ENCODE peak calls at places on chromosomes 12 and 14, in five cellular contexts. K is A673, T is BJ, Z is MM.1S, H is Panc1. Y is an unnamed sample.

GRCh38 chr12:106074361-106074705 is 64.4 kb downstream of the NUAK1 start:
- DNase-seq in T (no peak), H (no peak), K (no peak), Z (no peak), Y (no peak)

GRCh38 chr14:74299061-74299545 is 3.6 kb downstream of the ABCD4 start:
- DNase-seq in Z (no peak), T (no peak), H (no peak), K (peak), Y (no peak)

GRCh38 chr12:110199360-110200123 is 75.4 kb downstream of the IFT81 start:
- DNase-seq in K (peak), T (no peak), H (no peak), Z (peak), Y (no peak)

GRCh38 chr12:94570161-94570560 is 80.2 kb downstream of the TMCC3 start:
- DNase-seq in Z (no peak), K (no peak), H (no peak), T (no peak), Y (peak)

GRCh38 chr12:44618960-44619359 is 257.2 kb downstream of the NELL2 start:
- DNase-seq in K (no peak), T (no peak), H (no peak), Z (no peak), Y (no peak)

GRCh38 chr12:2813573-2814185 is 1.2 kb downstream of the ITFG2 start:
- DNase-seq in H (no peak), T (no peak), K (peak), Z (peak), Y (no peak)

GRCh38 chr12:24488906-24489619 is 459.8 kb downstream of the BCAT1 start:
- DNase-seq in T (no peak), Z (no peak), H (no peak), K (no peak), Y (no peak)

GRCh38 chr12:116659771-116660481 is 77.9 kb downstream of the SPRING1 start:
- DNase-seq in T (no peak), K (no peak), H (no peak), Z (no peak), Y (no peak)

GRCh38 chr14:61710853-61711817 is 15.8 kb downstream of the HIF1A start:
- DNase-seq in Z (no peak), K (no peak), H (no peak), T (no peak), Y (no peak)

GRCh38 chr12:89353823-89354629 is 1.7 kb upstream of the DUSP6 start:
- DNase-seq in K (peak), Z (peak), T (no peak), H (no peak), Y (no peak)

GRCh38 chr12:89357297-89357730 is 5.0 kb upstream of the DUSP6 start:
- DNase-seq in T (no peak), Z (no peak), H (no peak), K (no peak), Y (peak)

GRCh38 chr12:89354630-89354931 is 2.3 kb upstream of the DUSP6 start:
- DNase-seq in T (no peak), H (no peak), K (no peak), Z (peak), Y (no peak)

GRCh38 chr12:89356069-89356665 is 3.9 kb upstream of the DUSP6 start:
- DNase-seq in Z (no peak), K (no peak), T (no peak), H (no peak), Y (no peak)

GRCh38 chr12:89355243-89356068 is 3.2 kb upstream of the DUSP6 start:
- DNase-seq in T (no peak), H (no peak), Z (no peak), K (peak), Y (no peak)
- TF ChIP-seq CTCF in T (peak), H (no peak), Z (peak), K (peak), Y (peak)

DNA sequence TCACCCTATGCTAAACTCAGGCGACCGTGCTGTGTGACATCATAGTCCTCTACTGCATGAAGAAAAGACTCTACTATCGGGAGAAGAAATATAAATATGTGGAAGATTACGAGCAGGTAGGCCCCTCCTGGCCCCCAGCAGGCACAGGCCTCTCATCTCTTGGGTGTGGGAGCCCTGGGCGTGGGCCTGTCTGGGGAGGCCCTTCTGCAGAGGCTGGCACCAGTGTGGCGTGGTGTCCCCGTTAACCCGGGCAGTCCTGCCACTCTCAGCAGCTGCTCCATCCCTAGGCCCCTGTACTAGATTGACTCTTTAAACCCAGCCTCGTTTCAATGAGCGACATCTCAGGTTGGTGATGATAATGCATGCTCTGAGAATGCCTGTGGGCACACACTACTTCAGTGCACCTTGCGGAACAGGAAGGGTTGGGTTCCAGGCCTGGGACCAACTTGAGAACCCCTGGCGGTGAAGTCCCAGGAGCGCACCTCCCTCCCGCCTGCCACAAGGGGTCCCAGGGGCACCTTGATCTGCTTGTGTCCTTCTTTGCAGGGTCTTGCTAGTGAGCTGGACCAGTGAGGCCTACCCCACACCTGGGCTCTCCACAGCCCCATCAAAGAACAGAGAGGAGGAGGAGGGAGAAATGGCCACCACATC is 23.2 kb downstream of the P2RX4 start:
- DNase-seq in Z (no peak), K (no peak), T (no peak), H (no peak), Y (no peak)
- TF ChIP-seq CTCF in Z (no peak), K (no peak), T (peak), H (no peak), Y (peak)

GRCh38 chr14:68461086-68461485 is 331.8 kb downstream of the ZFP36L1 start:
- DNase-seq in H (no peak), K (no peak), T (no peak), Z (no peak), Y (no peak)

GRCh38 chr14:68463705-68464104 is 329.2 kb downstream of the ZFP36L1 start:
- DNase-seq in T (no peak), K (no peak), H (no peak), Z (no peak), Y (no peak)

GRCh38 chr14:68463299-68463698 is 329.6 kb downstream of the ZFP36L1 start:
- DNase-seq in K (no peak), T (no peak), H (no peak), Z (no peak), Y (no peak)

GRCh38 chr14:68464716-68465115 is 328.2 kb downstream of the ZFP36L1 start:
- DNase-seq in Z (no peak), T (peak), H (no peak), K (no peak), Y (peak)

GRCh38 chr14:68462683-68463082 is 330.2 kb downstream of the ZFP36L1 start:
- DNase-seq in K (no peak), Z (no peak), T (no peak), H (no peak), Y (no peak)
- TF ChIP-seq CTCF in K (no peak), Z (no peak), T (peak), H (no peak), Y (peak)

GRCh38 chr14:25833341-25834121 is 764.3 kb downstream of the NOVA1 start:
- DNase-seq in K (peak), Z (peak), H (no peak), T (no peak), Y (no peak)
- TF ChIP-seq CTCF in K (peak), Z (peak), H (peak), T (no peak), Y (peak)

GRCh38 chr12:40034156-40034555 is 71.7 kb downstream of the SLC2A13 start:
- DNase-seq in Z (no peak), K (no peak), T (no peak), H (no peak), Y (no peak)

GRCh38 chr12:40031965-40032364 is 73.9 kb downstream of the SLC2A13 start:
- DNase-seq in T (no peak), Z (no peak), K (no peak), H (no peak), Y (no peak)

GRCh38 chr12:40034712-40035111 is 71.2 kb downstream of the SLC2A13 start:
- DNase-seq in K (no peak), T (no peak), Z (no peak), H (no peak), Y (no peak)

GRCh38 chr12:40032433-40033259 is 73.2 kb downstream of the SLC2A13 start:
- DNase-seq in T (no peak), H (no peak), K (no peak), Z (no peak), Y (no peak)

GRCh38 chr12:40033260-40033649 is 72.6 kb downstream of the SLC2A13 start:
- DNase-seq in T (no peak), H (no peak), Z (peak), K (no peak), Y (no peak)
- TF ChIP-seq CTCF in T (no peak), H (no peak), Z (no peak), K (no peak), Y (no peak)

DNA sequence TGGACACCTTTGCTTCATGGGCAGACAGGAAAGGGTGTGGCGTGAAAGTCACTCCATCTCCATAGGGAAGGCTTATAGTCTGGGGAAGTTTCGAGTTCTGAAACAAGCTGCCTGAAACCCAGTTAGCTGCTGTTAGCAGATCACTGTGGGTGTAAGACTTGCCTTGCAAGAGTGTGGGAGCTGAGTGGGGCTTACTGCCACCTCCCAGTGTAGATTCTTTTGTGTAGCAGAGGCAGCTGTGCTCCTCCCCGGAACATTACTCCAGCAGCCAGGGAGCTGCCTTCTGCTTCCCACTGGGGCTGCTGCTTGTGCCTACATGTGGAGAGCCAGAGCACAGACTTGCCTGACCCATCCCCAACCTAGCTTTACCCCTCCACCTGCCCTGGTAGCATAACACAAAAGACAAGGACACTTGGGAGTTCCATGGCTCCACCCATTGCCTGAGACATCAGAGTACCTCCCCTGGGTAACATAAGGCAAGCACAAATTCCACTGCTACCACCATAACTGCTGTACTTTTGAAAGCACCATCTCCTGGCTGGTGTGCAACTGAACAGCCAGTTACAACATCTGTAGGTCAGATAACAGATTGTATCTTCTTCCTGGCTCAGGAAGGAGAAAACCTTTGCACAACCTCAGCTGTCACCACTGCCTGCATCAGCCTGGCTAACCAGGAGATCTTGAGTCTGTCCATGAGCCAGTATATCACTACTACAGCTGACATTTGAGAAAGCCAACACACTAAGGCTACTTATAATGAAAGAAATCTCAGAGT is 69.5 kb downstream of the ADAMTS20 start:
- DNase-seq in T (no peak), H (no peak), K (no peak), Z (no peak), Y (no peak)
- TF ChIP-seq CTCF in T (no peak), H (no peak), K (no peak), Z (no peak), Y (no peak)

DNA sequence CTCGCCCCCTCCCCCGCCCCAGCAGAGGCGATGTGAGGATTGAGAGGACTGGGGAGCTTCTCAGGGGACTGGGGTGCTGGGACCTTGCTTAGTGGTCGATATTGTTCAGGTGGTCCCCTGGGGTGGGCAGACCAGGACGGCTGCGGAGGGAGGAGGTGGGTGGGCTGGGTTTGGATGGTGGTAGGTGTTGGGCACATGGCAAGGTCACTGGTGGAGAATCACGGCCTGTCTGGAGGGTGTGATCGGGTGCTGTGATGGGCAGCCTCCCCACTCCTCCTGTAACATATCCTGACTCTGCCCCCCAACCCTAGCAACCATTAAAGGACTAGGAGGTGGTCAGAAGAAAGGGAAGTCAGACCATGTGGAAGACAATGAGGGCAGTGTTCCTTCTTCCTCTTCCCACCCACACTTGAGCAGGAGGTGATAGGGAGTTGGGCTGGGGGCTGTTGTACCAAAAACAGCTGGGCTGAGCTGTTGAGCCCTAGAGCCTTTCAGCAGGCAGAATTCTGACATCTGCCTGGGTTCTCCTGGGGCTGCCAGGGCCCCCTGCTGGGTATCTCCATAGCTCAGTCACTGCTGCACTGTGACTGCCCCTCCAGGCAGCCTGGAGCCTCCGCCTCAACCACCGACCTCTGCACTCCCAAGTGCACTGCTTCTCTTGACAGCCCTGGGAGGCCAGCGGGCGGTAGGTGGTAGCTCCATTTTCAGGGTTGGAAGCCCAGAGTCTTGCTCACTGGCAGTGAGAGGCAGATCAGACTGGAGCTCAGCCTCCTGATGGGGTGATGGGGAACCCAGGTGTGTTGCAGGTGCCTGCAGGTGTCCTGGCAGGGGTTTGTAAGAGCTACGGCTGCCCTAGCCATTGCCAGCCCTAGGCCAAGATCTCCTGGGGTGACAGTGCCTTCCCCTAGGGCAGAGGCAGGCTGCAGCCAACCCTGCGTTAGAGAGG is 15.3 kb downstream of the VASH1 start:
- DNase-seq in Z (no peak), H (no peak), T (no peak), K (peak), Y (no peak)
- TF ChIP-seq CTCF in Z (no peak), H (no peak), T (no peak), K (no peak), Y (no peak)

GRCh38 chr14:22494486-22495135 is 94.4 kb downstream of the DAD1 start:
- DNase-seq in H (no peak), K (no peak), Z (no peak), T (no peak), Y (no peak)
- TF ChIP-seq CTCF in H (no peak), K (peak), Z (no peak), T (no peak), Y (peak)

GRCh38 chr12:1795785-1796514 is 24.4 kb upstream of the LRTM2 start:
- DNase-seq in K (peak), Z (peak), T (peak), H (peak), Y (no peak)
- TF ChIP-seq CTCF in K (peak), Z (peak), T (peak), H (peak), Y (peak)

GRCh38 chr12:67647547-67648305 is 819 bp upstream of the DYRK2 start:
- DNase-seq in T (peak), K (peak), H (no peak), Z (peak), Y (peak)
- TF ChIP-seq CTCF in T (peak), K (no peak), H (peak), Z (no peak), Y (peak)

Y was measured in epithelial cell of proximal tubule.